ENCODE peak calls at places on chromosomes 2 and 18, in four cellular contexts. T, I, H and Q are unnamed samples.
A peak's percentile ranks its signal among the peaks of the same experiment; 100 is the strongest.

GRCh38 chr2:220143336-220143735 is 515.9 kb downstream of the SLC4A3 start:
- DNase-seq in T (peak; percentile 61), I (peak; percentile 78), H (no peak), Q (no peak)

GRCh38 chr2:97761192-97761591 is 47.8 kb downstream of the ZAP70 start:
- DNase-seq in T (no peak), I (no peak), H (no peak), Q (no peak)

GRCh38 chr2:184528119-184528518 is 70.2 kb upstream of the ZNF804A start:
- DNase-seq in T (no peak), I (no peak), H (no peak), Q (no peak)

GRCh38 chr2:215914777-215915165 is 98.6 kb downstream of the MREG start:
- DNase-seq in T (no peak), I (no peak), H (no peak), Q (no peak)

GRCh38 chr2:30252723-30253688 is 21.7 kb downstream of the LBH start:
- DNase-seq in T (no peak), I (peak; percentile 92), H (no peak), Q (no peak)

GRCh38 chr2:101023327-101024107 is 21.4 kb downstream of the RPL31 start:
- DNase-seq in T (no peak), I (no peak), H (no peak), Q (no peak)

GRCh38 chr18:60053747-60054304 is 154.0 kb downstream of the PMAIP1 start:
- DNase-seq in T (peak; percentile 98), I (peak; percentile 94), H (no peak), Q (no peak)

GRCh38 chr2:231037202-231037730 is at the start of gene C2orf72:
- DNase-seq in T (no peak), I (no peak), H (no peak), Q (peak; percentile 90)

GRCh38 chr2:8457620-8458255 is 224.1 kb upstream of the ID2 start:
- DNase-seq in T (no peak), I (no peak), H (no peak), Q (peak; percentile 55)

GRCh38 chr18:48545690-48546365 is 7.0 kb downstream of the CTIF start:
- DNase-seq in T (no peak), I (peak; percentile 85), H (peak; percentile 51), Q (peak; percentile 76)

GRCh38 chr2:8145385-8145784 is 536.5 kb upstream of the ID2 start:
- DNase-seq in T (no peak), I (no peak), H (no peak), Q (no peak)

GRCh38 chr2:62200291-62200841 is 4.5 kb downstream of the B3GNT2 start:
- DNase-seq in T (no peak), I (no peak), H (no peak), Q (no peak)

GRCh38 chr2:20145497-20146193 is 79.3 kb downstream of the SDC1 start:
- DNase-seq in T (no peak), I (no peak), H (no peak), Q (no peak)

GRCh38 chr18:35811896-35812295 is 160.6 kb upstream of the RMP24 start:
- DNase-seq in T (no peak), I (no peak), H (no peak), Q (no peak)

GRCh38 chr2:54946220-54946568 is 104.1 kb downstream of the RTN4 start:
- DNase-seq in T (no peak), I (no peak), H (no peak), Q (no peak)

GRCh38 chr18:48529796-48530195 is 9.0 kb upstream of the CTIF start:
- DNase-seq in T (peak; percentile 91), I (peak; percentile 77), H (no peak), Q (no peak)

GRCh38 chr2:239876241-239876947 is 148.7 kb downstream of the NDUFA10 start:
- DNase-seq in T (no peak), I (no peak), H (no peak), Q (no peak)

GRCh38 chr18:12839057-12839525 is 44.9 kb downstream of the PTPN2 start:
- DNase-seq in T (no peak), I (peak; percentile 18), H (no peak), Q (no peak)
- H3K4me3 ChIP-seq in T (no peak overlapping the region), I (no peak overlapping the region), H (peak overlapping the region; percentile 4), Q (no peak overlapping the region)

GRCh38 chr2:222611684-222612083 is 44.2 kb downstream of the FARSB start:
- DNase-seq in T (no peak), I (no peak), H (peak; percentile 54), Q (no peak)
- H3K36me3 ChIP-seq in T (no peaks in the 10 kb centered on the region), I (peaks cover 56% of the 10 kb centered on the region), H (peaks cover 50% of the 10 kb centered on the region), Q (peaks cover 6% of the 10 kb centered on the region)

DNA sequence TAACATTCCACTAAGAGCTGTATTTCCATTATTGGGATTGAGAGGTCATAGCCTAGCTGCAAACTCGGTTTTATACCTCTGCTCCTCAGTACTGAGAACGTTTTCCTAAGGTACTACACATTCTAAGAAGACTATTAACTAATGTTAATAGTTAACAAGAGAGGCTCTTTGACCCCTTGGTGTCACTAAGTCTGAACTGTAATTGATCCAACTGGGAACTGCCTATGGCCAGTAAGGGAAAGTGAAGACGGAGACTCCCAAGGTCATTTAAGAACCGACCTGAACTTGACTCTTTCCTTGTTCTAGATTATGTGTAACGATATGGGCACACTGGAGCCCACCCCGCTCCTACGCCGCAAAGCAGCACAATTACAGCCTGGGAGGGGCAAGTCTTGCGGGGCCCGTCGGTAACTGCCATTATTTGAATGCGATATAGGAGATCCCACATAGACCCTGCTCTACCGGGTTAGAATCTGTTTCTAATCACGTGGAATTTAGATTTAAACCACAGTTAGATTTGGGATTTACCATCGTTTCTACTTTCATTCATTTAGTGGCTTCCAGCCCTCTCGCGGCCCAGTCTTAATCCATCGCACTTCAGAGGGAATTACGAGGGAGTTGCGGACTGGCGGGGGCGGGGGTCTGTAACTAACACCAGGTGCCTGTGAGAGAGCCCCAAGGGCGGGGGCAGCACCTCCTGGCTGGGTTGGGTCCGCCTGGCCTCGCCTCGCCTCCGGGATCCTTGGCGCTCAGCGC is 84.1 kb upstream of the EPB41L3 start:
- DNase-seq in T (no peak), I (no peak), H (no peak), Q (no peak)
- H3K27me3 ChIP-seq in T (peaks cover 7% of the 10 kb centered on the region), I (peaks cover 56% of the 10 kb centered on the region), H (peaks cover 23% of the 10 kb centered on the region), Q (peaks cover 57% of the 10 kb centered on the region)

GRCh38 chr2:171968509-171968908 is 31.2 kb upstream of the METAP1D start:
- DNase-seq in T (no peak), I (no peak), H (no peak), Q (no peak)
- H3K4me3 ChIP-seq in T (no peak overlapping the region), I (no peak overlapping the region), H (no peak overlapping the region), Q (no peak overlapping the region)

GRCh38 chr2:24247592-24247991 is 72.7 kb downstream of the FAM228A start:
- DNase-seq in T (no peak), I (no peak), H (no peak), Q (no peak)
- H3K36me3 ChIP-seq in T (no peaks in the 10 kb centered on the region), I (peaks cover 83% of the 10 kb centered on the region), H (peaks cover 94% of the 10 kb centered on the region), Q (no peaks in the 10 kb centered on the region)

DNA sequence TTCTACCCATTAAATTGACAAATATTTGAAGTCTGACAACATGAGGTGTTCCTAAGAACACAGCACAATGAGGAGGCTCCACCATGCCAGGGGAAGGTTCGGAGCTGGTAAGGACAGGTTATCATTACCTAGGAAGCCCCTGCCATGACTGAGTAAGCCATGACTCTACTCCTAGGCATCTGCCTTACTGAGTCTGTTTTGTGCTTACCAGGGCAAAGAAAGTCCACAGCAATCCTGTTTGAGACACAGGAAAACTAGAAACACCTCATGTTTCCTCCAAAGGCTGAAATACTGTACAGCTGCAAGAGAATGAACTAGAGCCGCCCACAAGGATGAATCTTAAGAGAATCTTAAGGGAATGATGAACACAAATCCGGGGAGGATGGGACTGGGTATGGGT is 11.6 kb downstream of the TGFBRAP1 start:
- DNase-seq in T (no peak), I (no peak), H (no peak), Q (no peak)
- H3K27me3 ChIP-seq in T (no peaks in the 10 kb centered on the region), I (no peaks in the 10 kb centered on the region), H (no peaks in the 10 kb centered on the region), Q (no peaks in the 10 kb centered on the region)